ENCODE peak calls at places on chromosome 4, in five cellular contexts. One of them, this sample, is unnamed.

GRCh38 chr4:37471971-37472370 is 214.2 kb downstream of the RELL1 start:
- DNase-seq in mucosa of gallbladder: peak
- DNase-seq in fibroblast of villous mesenchyme: no peak
- DNase-seq in stimulated activated CD4-positive, alpha-beta T cell treated with anti-CD3 and anti-CD28 coated beads, Interleukin-15, amount 100 ng/mL, for 1 hour: no peak
- DNase-seq in fibroblast of pulmonary artery: no peak
- DNase-seq in this sample: peak

GRCh38 chr4:67765928-67766327 is 11.7 kb upstream of the GNRHR start:
- DNase-seq in mucosa of gallbladder: no peak
- DNase-seq in fibroblast of villous mesenchyme: no peak
- DNase-seq in stimulated activated CD4-positive, alpha-beta T cell treated with anti-CD3 and anti-CD28 coated beads, Interleukin-15, amount 100 ng/mL, for 1 hour: no peak
- DNase-seq in fibroblast of pulmonary artery: no peak
- DNase-seq in this sample: no peak

GRCh38 chr4:101953949-101954348 is 163.4 kb downstream of the BANK1 start:
- DNase-seq in mucosa of gallbladder: no peak
- DNase-seq in fibroblast of villous mesenchyme: peak
- DNase-seq in stimulated activated CD4-positive, alpha-beta T cell treated with anti-CD3 and anti-CD28 coated beads, Interleukin-15, amount 100 ng/mL, for 1 hour: no peak
- DNase-seq in fibroblast of pulmonary artery: peak
- DNase-seq in this sample: no peak

GRCh38 chr4:153530284-153530995 is 64.3 kb downstream of the TMEM131L start:
- DNase-seq in mucosa of gallbladder: no peak
- DNase-seq in fibroblast of villous mesenchyme: no peak
- DNase-seq in stimulated activated CD4-positive, alpha-beta T cell treated with anti-CD3 and anti-CD28 coated beads, Interleukin-15, amount 100 ng/mL, for 1 hour: no peak
- DNase-seq in fibroblast of pulmonary artery: no peak
- DNase-seq in this sample: peak

GRCh38 chr4:111537861-111538260 is 607.4 kb upstream of the FAM241A start:
- DNase-seq in mucosa of gallbladder: no peak
- DNase-seq in fibroblast of villous mesenchyme: peak
- DNase-seq in stimulated activated CD4-positive, alpha-beta T cell treated with anti-CD3 and anti-CD28 coated beads, Interleukin-15, amount 100 ng/mL, for 1 hour: no peak
- DNase-seq in fibroblast of pulmonary artery: peak
- DNase-seq in this sample: no peak

GRCh38 chr4:41550308-41550707 is 12.4 kb downstream of the LIMCH1 start:
- DNase-seq in mucosa of gallbladder: no peak
- DNase-seq in fibroblast of villous mesenchyme: no peak
- DNase-seq in stimulated activated CD4-positive, alpha-beta T cell treated with anti-CD3 and anti-CD28 coated beads, Interleukin-15, amount 100 ng/mL, for 1 hour: no peak
- DNase-seq in fibroblast of pulmonary artery: peak
- DNase-seq in this sample: no peak

GRCh38 chr4:154660052-154660451 is 47.6 kb upstream of the FGG start:
- DNase-seq in mucosa of gallbladder: no peak
- DNase-seq in fibroblast of villous mesenchyme: no peak
- DNase-seq in stimulated activated CD4-positive, alpha-beta T cell treated with anti-CD3 and anti-CD28 coated beads, Interleukin-15, amount 100 ng/mL, for 1 hour: no peak
- DNase-seq in fibroblast of pulmonary artery: peak
- DNase-seq in this sample: no peak

GRCh38 chr4:79399076-79399475 is 9.0 kb downstream of the GK2 start:
- DNase-seq in mucosa of gallbladder: no peak
- DNase-seq in fibroblast of villous mesenchyme: no peak
- DNase-seq in stimulated activated CD4-positive, alpha-beta T cell treated with anti-CD3 and anti-CD28 coated beads, Interleukin-15, amount 100 ng/mL, for 1 hour: no peak
- DNase-seq in fibroblast of pulmonary artery: no peak
- DNase-seq in this sample: no peak

GRCh38 chr4:53161475-53162423 is 204.1 kb downstream of the SCFD2 start:
- DNase-seq in mucosa of gallbladder: no peak
- DNase-seq in fibroblast of villous mesenchyme: no peak
- DNase-seq in stimulated activated CD4-positive, alpha-beta T cell treated with anti-CD3 and anti-CD28 coated beads, Interleukin-15, amount 100 ng/mL, for 1 hour: no peak
- DNase-seq in fibroblast of pulmonary artery: no peak
- DNase-seq in this sample: no peak

GRCh38 chr4:16072168-16072567 is 11.7 kb downstream of the PROM1 start:
- DNase-seq in mucosa of gallbladder: no peak
- DNase-seq in fibroblast of villous mesenchyme: no peak
- DNase-seq in stimulated activated CD4-positive, alpha-beta T cell treated with anti-CD3 and anti-CD28 coated beads, Interleukin-15, amount 100 ng/mL, for 1 hour: no peak
- DNase-seq in fibroblast of pulmonary artery: no peak
- DNase-seq in this sample: no peak

GRCh38 chr4:166034965-166035364 is 161.9 kb downstream of the TLL1 start:
- DNase-seq in mucosa of gallbladder: no peak
- DNase-seq in fibroblast of villous mesenchyme: no peak
- DNase-seq in stimulated activated CD4-positive, alpha-beta T cell treated with anti-CD3 and anti-CD28 coated beads, Interleukin-15, amount 100 ng/mL, for 1 hour: no peak
- DNase-seq in fibroblast of pulmonary artery: no peak
- DNase-seq in this sample: no peak

GRCh38 chr4:41880840-41881831 is 54.1 kb upstream of the TMEM33 start:
- DNase-seq in mucosa of gallbladder: no peak
- DNase-seq in fibroblast of villous mesenchyme: no peak
- DNase-seq in stimulated activated CD4-positive, alpha-beta T cell treated with anti-CD3 and anti-CD28 coated beads, Interleukin-15, amount 100 ng/mL, for 1 hour: no peak
- DNase-seq in fibroblast of pulmonary artery: peak
- DNase-seq in this sample: no peak

GRCh38 chr4:108878781-108879180 is 115.9 kb upstream of the ETNPPL start:
- DNase-seq in mucosa of gallbladder: no peak
- DNase-seq in fibroblast of villous mesenchyme: no peak
- DNase-seq in stimulated activated CD4-positive, alpha-beta T cell treated with anti-CD3 and anti-CD28 coated beads, Interleukin-15, amount 100 ng/mL, for 1 hour: no peak
- DNase-seq in fibroblast of pulmonary artery: no peak
- DNase-seq in this sample: no peak

GRCh38 chr4:53132117-53132889 is 233.6 kb downstream of the SCFD2 start:
- DNase-seq in mucosa of gallbladder: no peak
- DNase-seq in fibroblast of villous mesenchyme: peak
- DNase-seq in stimulated activated CD4-positive, alpha-beta T cell treated with anti-CD3 and anti-CD28 coated beads, Interleukin-15, amount 100 ng/mL, for 1 hour: no peak
- DNase-seq in fibroblast of pulmonary artery: peak
- DNase-seq in this sample: no peak

This sample was measured in colonic mucosa.